ENCODE peak calls at places on chromosomes 6 and 20, in four cellular contexts. X is NCI-H1105 treated with DMSO at 0.1 percent for 48 hours, J is Peyer's patch, W is HTR-8/SVneo. F is an unnamed sample.

GRCh38 chr6:39294133-39294532 is 20.1 kb downstream of the KCNK17 start:
- DNase-seq in X (no peak), J (no peak), W (no peak), F (no peak)

GRCh38 chr6:107956586-107957164 is 1.3 kb downstream of the SEC63 start:
- DNase-seq in X (peak), J (no peak), W (peak), F (no peak)

GRCh38 chr6:110048221-110048875 is 70.2 kb downstream of the GPR6 start:
- DNase-seq in X (no peak), J (no peak), W (no peak), F (no peak)

GRCh38 chr6:163671355-163671754 is 256.8 kb downstream of the QKI start:
- DNase-seq in X (no peak), J (no peak), W (no peak), F (no peak)

GRCh38 chr6:125183391-125183790 is 29.8 kb downstream of the TPD52L1 start:
- DNase-seq in X (no peak), J (no peak), W (no peak), F (no peak)

GRCh38 chr20:58470336-58470978 is 44.7 kb downstream of the APCDD1L start:
- DNase-seq in X (no peak), J (no peak), W (no peak), F (no peak)

GRCh38 chr20:52610749-52611148 is 361.4 kb upstream of the TSHZ2 start:
- DNase-seq in X (no peak), J (no peak), W (no peak), F (no peak)

GRCh38 chr20:62595491-62595890 is 46.8 kb upstream of the SLCO4A1 start:
- DNase-seq in X (no peak), J (no peak), W (peak), F (peak)

GRCh38 chr6:33428219-33428890 is 8.5 kb downstream of the SYNGAP1 start:
- DNase-seq in X (peak), J (peak), W (no peak), F (peak)

GRCh38 chr20:50577175-50578018 is 67.2 kb downstream of the PTPN1 start:
- DNase-seq in X (peak), J (peak), W (no peak), F (peak)

GRCh38 chr6:139262519-139263300 is 29.1 kb downstream of the TXLNB start:
- DNase-seq in X (peak), J (no peak), W (no peak), F (no peak)

GRCh38 chr6:72863106-72863505 is 241.2 kb downstream of the KCNQ5 start:
- DNase-seq in X (no peak), J (no peak), W (no peak), F (no peak)

GRCh38 chr6:137738197-137738596 is 128.9 kb upstream of the TNFAIP3 start:
- DNase-seq in X (no peak), J (no peak), W (peak), F (no peak)

GRCh38 chr20:13659288-13659687 is 20.6 kb upstream of the TASP1 start:
- DNase-seq in X (no peak), J (peak), W (no peak), F (no peak)

GRCh38 chr6:11473008-11473740 is 64.4 kb upstream of the TMEM170B start:
- DNase-seq in X (no peak), J (no peak), W (no peak), F (no peak)

F was measured in mucosa of descending colon.